ENCODE peak calls at places on chromosomes 2 and 18, in five cellular contexts. D is uterus, C is AG08395, E is upper lobe of right lung, N is GDM1. Z is an unnamed sample.

GRCh38 chr2:658426-658825 is 18.8 kb downstream of the TMEM18 start:
- DNase-seq in D (no peak), E (no peak), C (no peak), N (no peak), Z (no peak)

GRCh38 chr2:144582651-144583361 is 62.9 kb upstream of the ZEB2 start:
- DNase-seq in C (no peak), N (peak), D (no peak), E (no peak), Z (no peak)

GRCh38 chr2:72040629-72041403 is 106.8 kb downstream of the CYP26B1 start:
- DNase-seq in N (no peak), C (no peak), D (no peak), E (peak), Z (no peak)

GRCh38 chr2:54471221-54471711 is 15.1 kb downstream of the SPTBN1 start:
- DNase-seq in C (no peak), D (no peak), E (no peak), N (no peak), Z (no peak)

GRCh38 chr2:180872256-180872655 is 108.1 kb upstream of the UBE2E3 start:
- DNase-seq in C (no peak), D (no peak), N (no peak), E (no peak), Z (no peak)

GRCh38 chr18:70931942-70932814 is 643.3 kb downstream of the SOCS6 start:
- DNase-seq in C (no peak), N (no peak), E (no peak), D (no peak), Z (no peak)

GRCh38 chr2:226771067-226771466 is 28.6 kb downstream of the IRS1 start:
- DNase-seq in N (no peak), D (no peak), E (no peak), C (no peak), Z (no peak)

GRCh38 chr2:8994386-8994785 is 9.1 kb downstream of the MBOAT2 start:
- DNase-seq in C (no peak), E (no peak), N (no peak), D (no peak), Z (no peak)

GRCh38 chr2:185161701-185162100 is 563.4 kb downstream of the ZNF804A start:
- DNase-seq in N (no peak), C (no peak), D (no peak), E (no peak), Z (no peak)

GRCh38 chr2:71477231-71477681 is 23.9 kb downstream of the DYSF start:
- DNase-seq in E (no peak), C (no peak), D (no peak), N (no peak), Z (no peak)

GRCh38 chr2:79876430-79876829 is 363.6 kb downstream of the CTNNA2 start:
- DNase-seq in N (no peak), D (no peak), E (no peak), C (no peak), Z (no peak)

GRCh38 chr2:85236107-85236506 is 91.7 kb downstream of the TGOLN2 start:
- DNase-seq in C (no peak), D (no peak), E (no peak), N (no peak), Z (no peak)

GRCh38 chr2:128714285-128714684 is 395.6 kb upstream of the HS6ST1 start:
- DNase-seq in C (no peak), N (peak), E (no peak), D (no peak), Z (peak)

GRCh38 chr18:30929718-30930117 is 112.8 kb downstream of the DSC3 start:
- DNase-seq in D (no peak), N (no peak), E (no peak), C (no peak), Z (no peak)

GRCh38 chr18:8812631-8813030 is 107.3 kb downstream of the MTCL1 start:
- DNase-seq in C (peak), D (no peak), E (no peak), N (no peak), Z (no peak)

GRCh38 chr18:53790817-53791216 is 433.7 kb downstream of the MBD2 start:
- DNase-seq in D (no peak), N (no peak), C (peak), E (no peak), Z (no peak)

GRCh38 chr18:5600376-5601071 is 56.7 kb upstream of the EPB41L3 start:
- DNase-seq in D (no peak), E (no peak), C (peak), N (no peak), Z (no peak)

GRCh38 chr2:29066271-29066860 is 8.0 kb downstream of the PCARE start:
- DNase-seq in D (no peak), N (no peak), E (no peak), C (peak), Z (no peak)

GRCh38 chr2:222819722-222820333 is 41.0 kb upstream of the ACSL3 start:
- DNase-seq in C (peak), E (no peak), N (no peak), D (no peak), Z (no peak)

GRCh38 chr18:34886162-34886561 is 155.1 kb upstream of the MAPRE2 start:
- DNase-seq in D (no peak), N (no peak), E (no peak), C (no peak), Z (no peak)

GRCh38 chr2:32680937-32681336 is 53.1 kb downstream of the TTC27 start:
- DNase-seq in N (no peak), E (no peak), D (no peak), C (no peak), Z (no peak)

GRCh38 chr18:45755936-45756335 is 32.0 kb downstream of the SLC14A1 start:
- DNase-seq in N (no peak), D (no peak), E (no peak), C (peak), Z (no peak)

GRCh38 chr18:46293699-46294300 is 189.6 kb downstream of the HAUS1 start:
- DNase-seq in C (no peak), E (peak), N (no peak), D (no peak), Z (no peak)

GRCh38 chr2:7930800-7931635 is 750.8 kb upstream of the ID2 start:
- DNase-seq in N (no peak), E (no peak), C (no peak), D (peak), Z (no peak)

GRCh38 chr2:16103614-16104344 is 163.4 kb downstream of the MYCN start:
- DNase-seq in E (no peak), C (no peak), N (no peak), D (no peak), Z (no peak)

GRCh38 chr2:3666613-3666975 is 8.6 kb downstream of the ALLC start:
- DNase-seq in E (no peak), N (no peak), D (no peak), C (no peak), Z (peak)

GRCh38 chr2:84939426-84940087 is 31.4 kb upstream of the KCMF1 start:
- DNase-seq in D (no peak), C (no peak), E (no peak), N (no peak), Z (no peak)

GRCh38 chr18:34529358-34530335 is 180.5 kb upstream of the DTNA start:
- DNase-seq in D (no peak), E (no peak), C (no peak), N (no peak), Z (no peak)

GRCh38 chr2:118764855-118765254 is 82.6 kb downstream of the EN1 start:
- DNase-seq in D (no peak), N (no peak), C (no peak), E (no peak), Z (no peak)

GRCh38 chr2:56077352-56077915 is 106.4 kb upstream of the CCDC85A start:
- DNase-seq in D (no peak), N (no peak), C (peak), E (no peak), Z (peak)

GRCh38 chr2:20214566-20215182 is 10.3 kb downstream of the SDC1 start:
- DNase-seq in N (no peak), E (no peak), C (no peak), D (no peak), Z (no peak)

GRCh38 chr2:143629344-143629743 is 500.1 kb downstream of the ARHGAP15 start:
- DNase-seq in N (no peak), E (no peak), D (no peak), C (peak), Z (no peak)

GRCh38 chr2:135791418-135792190 is 45.4 kb downstream of the LCT start:
- DNase-seq in D (no peak), E (no peak), C (no peak), N (no peak), Z (no peak)

GRCh38 chr18:80171190-80171872 is 62.3 kb downstream of the ADNP2 start:
- DNase-seq in E (peak), N (no peak), D (peak), C (peak), Z (peak)

GRCh38 chr2:144523606-144524131 is 3.8 kb upstream of the ZEB2 start:
- DNase-seq in C (no peak), N (no peak), D (no peak), E (no peak), Z (no peak)

GRCh38 chr2:70956141-70956540 is 20.4 kb downstream of the ATP6V1B1 start:
- DNase-seq in D (no peak), N (no peak), E (peak), C (no peak), Z (no peak)

GRCh38 chr2:135948642-135949355 is 36.6 kb downstream of the DARS1 start:
- DNase-seq in D (no peak), E (no peak), N (no peak), C (peak), Z (no peak)

GRCh38 chr2:27636766-27637165 is 7.9 kb downstream of the GPN1 start:
- DNase-seq in D (no peak), N (no peak), E (no peak), C (no peak), Z (no peak)

GRCh38 chr2:38116762-38117161 is 40.8 kb upstream of the CYP1B1 start:
- DNase-seq in D (no peak), E (no peak), C (peak), N (no peak), Z (no peak)